ENCODE peak calls at places on chromosomes 5 and 9, in six cellular contexts. L, B, S, E, M and G are unnamed samples.

GRCh38 chr5:172647341-172648007 is 6.4 kb downstream of the NEURL1B start:
- DNase-seq in L (no peak), B (no peak), S (no peak), E (no peak), M (no peak), G (no peak)

GRCh38 chr9:133970581-133970900 is 21.6 kb downstream of the VAV2 start:
- DNase-seq in L (no peak), B (no peak), S (no peak), E (no peak), M (no peak), G (no peak)

GRCh38 chr5:11476866-11477265 is 427.4 kb downstream of the CTNND2 start:
- DNase-seq in L (no peak), B (no peak), S (no peak), E (no peak), M (no peak), G (no peak)

GRCh38 chr9:129712595-129713524 is 40.0 kb downstream of the PTGES start:
- DNase-seq in L (peak), B (no peak), S (peak), E (peak), M (no peak), G (no peak)

GRCh38 chr5:86463339-86463738 is 154.4 kb upstream of the COX7C start:
- DNase-seq in L (no peak), B (no peak), S (no peak), E (no peak), M (peak), G (no peak)

GRCh38 chr5:60522299-60522915 is 177.6 kb downstream of the DEPDC1B start:
- DNase-seq in L (no peak), B (no peak), S (peak), E (peak), M (no peak), G (no peak)

GRCh38 chr9:116278326-116278725 is 124.7 kb downstream of the PAPPA start:
- DNase-seq in L (peak), B (no peak), S (peak), E (peak), M (no peak), G (no peak)

GRCh38 chr5:115489725-115490124 is 54.9 kb downstream of the FEM1C start:
- DNase-seq in L (no peak), B (no peak), S (no peak), E (no peak), M (no peak), G (no peak)

GRCh38 chr9:137372693-137373610 is 50.0 kb downstream of the EXD3 start:
- DNase-seq in L (no peak), B (no peak), S (no peak), E (no peak), M (no peak), G (no peak)

GRCh38 chr9:136943291-136944093 is 1.0 kb downstream of the FBXW5 start:
- DNase-seq in L (peak), B (no peak), S (peak), E (peak), M (peak), G (no peak)

GRCh38 chr5:121299153-121299552 is 552.5 kb upstream of the FTMT start:
- DNase-seq in L (no peak), B (no peak), S (no peak), E (no peak), M (no peak), G (no peak)

GRCh38 chr5:36369092-36369737 is 67.5 kb upstream of the RANBP3L start:
- DNase-seq in L (peak), B (no peak), S (peak), E (peak), M (no peak), G (no peak)

GRCh38 chr5:159821541-159821940 is 94.7 kb upstream of the ADRA1B start:
- DNase-seq in L (no peak), B (no peak), S (no peak), E (no peak), M (no peak), G (no peak)

GRCh38 chr5:5252106-5252505 is 112.0 kb downstream of the ADAMTS16 start:
- DNase-seq in L (no peak), B (no peak), S (peak), E (no peak), M (no peak), G (no peak)

GRCh38 chr5:58022055-58022454 is 437.8 kb downstream of the PLK2 start:
- DNase-seq in L (peak), B (no peak), S (no peak), E (no peak), M (no peak), G (no peak)